ENCODE peak calls at places on chromosome 12, in four cellular contexts. One of them, this sample, is unnamed.

GRCh38 chr12:102061096-102061555 is 665 bp downstream of the WASHC3 start:
- DNase-seq in Daoy: no peak
- DNase-seq in activated B cell treated with CpG ODN at 0.5 μM for 24 hours: no peak
- DNase-seq in sciatic nerve: no peak
- DNase-seq in this sample: peak

GRCh38 chr12:130246560-130246959 is 84.3 kb downstream of the FZD10 start:
- DNase-seq in Daoy: no peak
- DNase-seq in activated B cell treated with CpG ODN at 0.5 μM for 24 hours: no peak
- DNase-seq in sciatic nerve: no peak
- DNase-seq in this sample: no peak

GRCh38 chr12:80033457-80033856 is 65.9 kb upstream of the OTOGL start:
- DNase-seq in Daoy: peak
- DNase-seq in activated B cell treated with CpG ODN at 0.5 μM for 24 hours: no peak
- DNase-seq in sciatic nerve: no peak
- DNase-seq in this sample: no peak

GRCh38 chr12:108167974-108168373 is 38.9 kb downstream of the WSCD2 start:
- DNase-seq in Daoy: no peak
- DNase-seq in activated B cell treated with CpG ODN at 0.5 μM for 24 hours: no peak
- DNase-seq in sciatic nerve: no peak
- DNase-seq in this sample: no peak

GRCh38 chr12:49777800-49778748 is 36.7 kb downstream of the TMBIM6 start:
- DNase-seq in Daoy: peak
- DNase-seq in activated B cell treated with CpG ODN at 0.5 μM for 24 hours: peak
- DNase-seq in sciatic nerve: peak
- DNase-seq in this sample: peak

GRCh38 chr12:18391136-18391535 is 129.8 kb downstream of the PIK3C2G start:
- DNase-seq in Daoy: no peak
- DNase-seq in activated B cell treated with CpG ODN at 0.5 μM for 24 hours: no peak
- DNase-seq in sciatic nerve: no peak
- DNase-seq in this sample: no peak

GRCh38 chr12:119693006-119693405 is 25.1 kb downstream of the PRKAB1 start:
- DNase-seq in Daoy: peak
- DNase-seq in activated B cell treated with CpG ODN at 0.5 μM for 24 hours: no peak
- DNase-seq in sciatic nerve: no peak
- DNase-seq in this sample: no peak

GRCh38 chr12:48198619-48198973 is 4.5 kb downstream of the OR10AD1 start:
- DNase-seq in Daoy: no peak
- DNase-seq in activated B cell treated with CpG ODN at 0.5 μM for 24 hours: no peak
- DNase-seq in sciatic nerve: peak
- DNase-seq in this sample: no peak

GRCh38 chr12:67410667-67411067 is 141.5 kb downstream of the CAND1 start:
- DNase-seq in Daoy: no peak
- DNase-seq in activated B cell treated with CpG ODN at 0.5 μM for 24 hours: no peak
- DNase-seq in sciatic nerve: no peak
- DNase-seq in this sample: no peak

GRCh38 chr12:65881965-65882413 is 57.7 kb downstream of the HMGA2 start:
- DNase-seq in Daoy: no peak
- DNase-seq in activated B cell treated with CpG ODN at 0.5 μM for 24 hours: no peak
- DNase-seq in sciatic nerve: peak
- DNase-seq in this sample: peak

GRCh38 chr12:46450279-46450748 is 77.7 kb upstream of the SLC38A2 start:
- DNase-seq in Daoy: peak
- DNase-seq in activated B cell treated with CpG ODN at 0.5 μM for 24 hours: no peak
- DNase-seq in sciatic nerve: peak
- DNase-seq in this sample: no peak

GRCh38 chr12:79454338-79454777 is 236.4 kb downstream of the PAWR start:
- DNase-seq in Daoy: peak
- DNase-seq in activated B cell treated with CpG ODN at 0.5 μM for 24 hours: no peak
- DNase-seq in sciatic nerve: no peak
- DNase-seq in this sample: no peak

GRCh38 chr12:5379737-5380496 is 52.0 kb upstream of the NTF3 start:
- DNase-seq in Daoy: peak
- DNase-seq in activated B cell treated with CpG ODN at 0.5 μM for 24 hours: no peak
- DNase-seq in sciatic nerve: no peak
- DNase-seq in this sample: no peak

GRCh38 chr12:50626026-50626425 is 121.2 kb downstream of the DIP2B start:
- DNase-seq in Daoy: no peak
- DNase-seq in activated B cell treated with CpG ODN at 0.5 μM for 24 hours: no peak
- DNase-seq in sciatic nerve: no peak
- DNase-seq in this sample: no peak

GRCh38 chr12:127422935-127423585 is 843.9 kb upstream of the TMEM132C start:
- DNase-seq in Daoy: no peak
- DNase-seq in activated B cell treated with CpG ODN at 0.5 μM for 24 hours: no peak
- DNase-seq in sciatic nerve: no peak
- DNase-seq in this sample: no peak

GRCh38 chr12:98229539-98229921 is 285.9 kb upstream of the TMPO start:
- DNase-seq in Daoy: no peak
- DNase-seq in activated B cell treated with CpG ODN at 0.5 μM for 24 hours: no peak
- DNase-seq in sciatic nerve: no peak
- DNase-seq in this sample: no peak

GRCh38 chr12:53499261-53500118 is at the start of gene MAP3K12:
- DNase-seq in Daoy: peak
- DNase-seq in activated B cell treated with CpG ODN at 0.5 μM for 24 hours: peak
- DNase-seq in sciatic nerve: peak
- DNase-seq in this sample: peak

GRCh38 chr12:117334098-117334497 is 27.3 kb downstream of the NOS1 start:
- DNase-seq in Daoy: no peak
- DNase-seq in activated B cell treated with CpG ODN at 0.5 μM for 24 hours: no peak
- DNase-seq in sciatic nerve: no peak
- DNase-seq in this sample: no peak

GRCh38 chr12:22627351-22627750 is 2.4 kb downstream of the ETNK1 start:
- DNase-seq in Daoy: no peak
- DNase-seq in activated B cell treated with CpG ODN at 0.5 μM for 24 hours: no peak
- DNase-seq in sciatic nerve: no peak
- DNase-seq in this sample: no peak

GRCh38 chr12:94802796-94803195 is 152.4 kb upstream of the TMCC3 start:
- DNase-seq in Daoy: no peak
- DNase-seq in activated B cell treated with CpG ODN at 0.5 μM for 24 hours: no peak
- DNase-seq in sciatic nerve: no peak
- DNase-seq in this sample: no peak

GRCh38 chr12:89468648-89469326 is 55.8 kb downstream of the GALNT4 start:
- DNase-seq in Daoy: no peak
- DNase-seq in activated B cell treated with CpG ODN at 0.5 μM for 24 hours: no peak
- DNase-seq in sciatic nerve: no peak
- DNase-seq in this sample: no peak

GRCh38 chr12:58916153-58916709 is 4.1 kb downstream of the LRIG3 start:
- DNase-seq in Daoy: no peak
- DNase-seq in activated B cell treated with CpG ODN at 0.5 μM for 24 hours: no peak
- DNase-seq in sciatic nerve: no peak
- DNase-seq in this sample: no peak

GRCh38 chr12:109981311-109981710 is 14.9 kb downstream of the GIT2 start:
- DNase-seq in Daoy: no peak
- DNase-seq in activated B cell treated with CpG ODN at 0.5 μM for 24 hours: no peak
- DNase-seq in sciatic nerve: no peak
- DNase-seq in this sample: no peak

GRCh38 chr12:41856228-41856627 is 288.4 kb downstream of the GXYLT1 start:
- DNase-seq in Daoy: no peak
- DNase-seq in activated B cell treated with CpG ODN at 0.5 μM for 24 hours: no peak
- DNase-seq in sciatic nerve: no peak
- DNase-seq in this sample: no peak

GRCh38 chr12:57815177-57816000 is 3.1 kb downstream of the AVIL start:
- DNase-seq in Daoy: no peak
- DNase-seq in activated B cell treated with CpG ODN at 0.5 μM for 24 hours: no peak
- DNase-seq in sciatic nerve: no peak
- DNase-seq in this sample: no peak

GRCh38 chr12:62588916-62589315 is 122.3 kb downstream of the MON2 start:
- DNase-seq in Daoy: no peak
- DNase-seq in activated B cell treated with CpG ODN at 0.5 μM for 24 hours: no peak
- DNase-seq in sciatic nerve: no peak
- DNase-seq in this sample: no peak

GRCh38 chr12:122304924-122305323 is 38.6 kb upstream of the VPS33A start:
- DNase-seq in Daoy: no peak
- DNase-seq in activated B cell treated with CpG ODN at 0.5 μM for 24 hours: no peak
- DNase-seq in sciatic nerve: no peak
- DNase-seq in this sample: no peak

GRCh38 chr12:6282453-6282840 is 28.0 kb upstream of the PLEKHG6 start:
- DNase-seq in Daoy: no peak
- DNase-seq in activated B cell treated with CpG ODN at 0.5 μM for 24 hours: no peak
- DNase-seq in sciatic nerve: peak
- DNase-seq in this sample: no peak

GRCh38 chr12:122834229-122834920 is 882 bp upstream of the HIP1R start:
- DNase-seq in Daoy: peak
- DNase-seq in activated B cell treated with CpG ODN at 0.5 μM for 24 hours: peak
- DNase-seq in sciatic nerve: peak
- DNase-seq in this sample: no peak

GRCh38 chr12:90280564-90281058 is 572.0 kb upstream of the ATP2B1 start:
- DNase-seq in Daoy: no peak
- DNase-seq in activated B cell treated with CpG ODN at 0.5 μM for 24 hours: no peak
- DNase-seq in sciatic nerve: no peak
- DNase-seq in this sample: peak

This sample was measured in stimulated activated naive B cell treated with anti-CD40 and anti-IgM and Interleukin-4, amounts not matched to agents 10 μg/mL and 1 μg/mL and 100 μg/mL, for 72 hours.